ENCODE peak calls at places on chromosomes 7 and 10, in six cellular contexts. S, T, J, R, A and H are unnamed samples.

GRCh38 chr10:125782055-125782454 is 6.4 kb upstream of the MMP21 start:
- DNase-seq in A (no peak), T (no peak), J (no peak), S (no peak), R (no peak), H (no peak)

GRCh38 chr7:7843240-7843639 is 124.8 kb upstream of the RPA3 start:
- DNase-seq in R (no peak), A (no peak), J (no peak), S (no peak), T (no peak), H (no peak)

GRCh38 chr7:1810961-1811849 is 141.1 kb downstream of the ELFN1 start:
- DNase-seq in T (peak), R (no peak), A (no peak), J (peak), S (no peak), H (no peak)

GRCh38 chr10:3213758-3214545 is 41.4 kb upstream of the PITRM1 start:
- DNase-seq in S (no peak), J (peak), R (no peak), T (no peak), A (no peak), H (no peak)

GRCh38 chr10:112286837-112287818 is 3.9 kb downstream of the TECTB start:
- DNase-seq in J (no peak), R (no peak), S (no peak), A (no peak), T (no peak), H (no peak)

GRCh38 chr10:72085864-72086465 is 2.4 kb downstream of the SPOCK2 start:
- DNase-seq in J (no peak), A (no peak), T (peak), R (no peak), S (no peak), H (no peak)

GRCh38 chr10:131769691-131770090 is 131.1 kb upstream of the PPP2R2D start:
- DNase-seq in J (no peak), A (no peak), S (no peak), R (no peak), T (no peak), H (no peak)

GRCh38 chr7:84998665-84999064 is 188.2 kb downstream of the SEMA3D start:
- DNase-seq in T (no peak), S (no peak), J (no peak), R (no peak), A (peak), H (no peak)

GRCh38 chr7:92306153-92306552 is 60.4 kb downstream of the ANKIB1 start:
- DNase-seq in J (no peak), R (no peak), A (no peak), S (peak), T (no peak), H (no peak)

GRCh38 chr7:151498495-151498894 is 21.2 kb downstream of the RHEB start:
- DNase-seq in R (no peak), J (no peak), A (no peak), S (no peak), T (no peak), H (no peak)

DNA sequence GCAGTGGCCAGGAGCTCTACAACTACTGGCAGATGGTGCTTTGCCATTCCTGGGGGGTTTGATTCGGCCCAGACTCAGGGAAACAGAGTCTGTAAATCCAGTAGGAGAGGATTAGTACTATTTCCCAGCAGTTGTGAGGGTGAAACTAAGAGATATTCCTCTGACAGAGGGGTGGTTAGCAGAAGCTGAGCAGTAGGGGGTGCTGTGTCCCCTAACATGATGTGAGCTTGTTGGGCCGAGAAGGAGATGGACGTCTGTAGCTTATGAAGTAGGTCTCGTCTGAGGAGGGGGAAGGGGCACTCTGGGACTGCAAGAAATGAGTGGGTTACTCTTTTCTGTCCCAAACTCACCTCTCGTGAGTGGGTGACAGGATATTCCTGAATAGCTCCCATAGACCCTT is 179.2 kb upstream of the MBL2 start:
- DNase-seq in T (no peak), S (no peak), J (peak), R (peak), A (peak), H (peak)
- H2AFZ ChIP-seq in T (no peak), S (no peak), J (no peak), R (no peak), A (no peak), H (peak)

GRCh38 chr7:39948375-39948774 is 1.7 kb upstream of the CDK13 start:
- DNase-seq in J (peak), R (no peak), A (no peak), S (no peak), T (no peak), H (no peak)

GRCh38 chr7:39948932-39949928 is 826 bp upstream of the CDK13 start:
- DNase-seq in A (peak), S (peak), J (peak), R (peak), T (peak), H (peak)

GRCh38 chr7:39950473-39951155 is 558 bp downstream of the CDK13 start:
- DNase-seq in T (peak), J (peak), A (peak), R (peak), S (peak), H (peak)

GRCh38 chr7:39951156-39951942 is 1.3 kb downstream of the CDK13 start:
- DNase-seq in A (peak), J (peak), R (peak), T (peak), S (peak), H (peak)

GRCh38 chr7:39949980-39950472 is at the start of gene CDK13:
- DNase-seq in S (peak), R (peak), A (peak), J (peak), T (peak), H (peak)
- H2AFZ ChIP-seq in S (peak), R (peak), A (peak), J (peak), T (peak), H (peak)

GRCh38 chr10:34160595-34160994 is 654.5 kb downstream of the PARD3 start:
- DNase-seq in A (no peak), J (no peak), S (no peak), R (no peak), T (no peak), H (no peak)
- H2AFZ ChIP-seq in A (no peak), J (no peak), S (no peak), R (no peak), T (no peak), H (no peak)

GRCh38 chr7:15236958-15237357 is 324.9 kb downstream of the AGMO start:
- DNase-seq in J (no peak), S (no peak), R (no peak), T (no peak), A (no peak), H (no peak)
- H2AFZ ChIP-seq in J (no peak), S (no peak), R (no peak), T (peak), A (no peak), H (peak)

GRCh38 chr7:131691454-131692130 is 135.2 kb upstream of the PODXL start:
- DNase-seq in S (no peak), T (no peak), R (no peak), A (no peak), J (no peak), H (no peak)
- H2AFZ ChIP-seq in S (no peak), T (no peak), R (no peak), A (peak), J (no peak), H (peak)

GRCh38 chr10:75818552-75818951 is 387.1 kb downstream of the LRMDA start:
- DNase-seq in S (no peak), A (no peak), R (no peak), T (no peak), J (peak), H (no peak)

GRCh38 chr10:75814071-75814470 is 382.6 kb downstream of the LRMDA start:
- DNase-seq in S (no peak), R (no peak), T (no peak), J (no peak), A (no peak), H (no peak)

GRCh38 chr10:75817224-75817623 is 385.8 kb downstream of the LRMDA start:
- DNase-seq in T (no peak), S (no peak), R (no peak), A (no peak), J (no peak), H (no peak)
- H2AFZ ChIP-seq in T (no peak), S (no peak), R (no peak), A (no peak), J (no peak), H (no peak)

GRCh38 chr10:78336402-78336791 is 302.7 kb downstream of the RPS24 start:
- DNase-seq in A (no peak), R (no peak), T (no peak), J (no peak), S (peak), H (no peak)

GRCh38 chr10:78337016-78337415 is 303.4 kb downstream of the RPS24 start:
- DNase-seq in S (no peak), J (no peak), R (no peak), T (no peak), A (no peak), H (no peak)

GRCh38 chr10:78337646-78338391 is 304.2 kb downstream of the RPS24 start:
- DNase-seq in R (no peak), S (peak), A (no peak), J (no peak), T (no peak), H (no peak)

GRCh38 chr10:78335371-78335690 is 301.7 kb downstream of the RPS24 start:
- DNase-seq in T (no peak), S (no peak), J (no peak), R (no peak), A (no peak), H (no peak)

DNA sequence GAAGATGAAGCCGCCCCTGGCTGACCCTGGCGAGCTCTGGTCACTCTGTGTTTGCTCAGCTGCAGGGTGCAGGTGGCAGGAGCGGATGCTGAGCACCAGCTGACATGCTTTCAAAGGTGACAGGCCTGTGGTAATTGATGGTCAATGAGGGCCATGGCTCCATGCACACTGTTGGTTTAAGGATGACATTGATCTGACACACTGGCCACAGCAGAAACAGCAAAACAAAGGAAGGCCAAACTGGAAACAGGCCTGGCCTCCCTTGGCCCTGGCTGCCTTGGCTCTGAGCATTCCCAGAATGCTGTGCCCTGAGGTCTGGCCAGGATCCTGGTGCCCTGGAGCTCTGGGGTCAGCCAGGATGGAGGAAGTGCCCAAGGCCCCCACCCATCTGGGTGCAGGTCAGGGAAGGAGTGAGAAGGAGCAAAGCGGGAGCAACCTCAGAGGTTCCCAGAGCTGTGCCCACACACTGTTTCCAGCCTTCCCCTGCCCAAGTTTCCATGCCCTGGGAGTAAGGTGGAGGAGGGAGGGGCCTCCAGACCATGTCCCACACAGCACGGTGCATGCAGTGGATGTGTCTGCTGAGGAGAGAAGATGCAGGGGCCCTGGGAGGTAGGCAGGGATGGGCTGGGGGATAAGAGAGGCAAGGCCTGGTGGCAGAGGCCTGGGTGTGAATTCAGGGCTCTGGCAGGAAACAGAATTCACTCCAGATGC is 302.2 kb downstream of the RPS24 start:
- DNase-seq in T (peak), A (no peak), J (no peak), S (peak), R (no peak), H (no peak)
- H2AFZ ChIP-seq in T (no peak), A (no peak), J (no peak), S (no peak), R (no peak), H (peak)

DNA sequence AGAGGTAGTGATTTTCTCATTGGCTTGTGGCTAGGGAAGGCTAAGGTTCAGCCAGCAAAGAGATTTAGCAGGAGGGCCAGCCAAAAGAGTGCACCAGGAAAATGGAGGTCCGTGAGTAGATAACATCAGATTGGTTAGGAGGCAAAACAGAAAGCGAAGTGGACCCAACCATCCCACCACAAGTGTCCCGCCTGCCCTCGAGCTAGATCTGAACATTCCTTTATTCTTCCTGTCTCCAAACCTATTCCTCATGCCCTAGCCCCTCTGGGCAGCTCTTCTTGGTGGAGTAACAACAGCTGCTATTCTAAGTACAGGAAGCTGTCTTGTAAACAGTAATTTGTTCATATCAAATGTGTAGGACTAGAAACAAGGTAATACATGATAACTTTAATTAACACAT is 85.7 kb upstream of the BET1 start:
- DNase-seq in J (no peak), R (no peak), A (no peak), S (no peak), T (no peak), H (no peak)
- H2AFZ ChIP-seq in J (no peak), R (no peak), A (no peak), S (no peak), T (no peak), H (no peak)